ENCODE peak calls at places on chromosomes 11 and 22, in four cellular contexts. K, N, G and A are unnamed samples.
A peak's percentile ranks its signal among the peaks of the same experiment; 100 is the strongest.

GRCh38 chr11:78042858-78043257 is 19.8 kb upstream of the KCTD14 start:
- DNase-seq in G (no peak), N (no peak), K (no peak), A (no peak)

GRCh38 chr22:30573594-30574094 is 821 bp downstream of the GAL3ST1 start:
- DNase-seq in K (no peak), G (no peak), N (no peak), A (no peak)

GRCh38 chr11:66012946-66013761 is 1.3 kb downstream of the CST6 start:
- DNase-seq in K (no peak), G (peak; percentile 41), N (no peak), A (no peak)

GRCh38 chr11:57476883-57477506 is 16.7 kb downstream of the RTN4RL2 start:
- DNase-seq in G (no peak), K (peak; percentile 17), N (no peak), A (no peak)

GRCh38 chr11:67299471-67300191 is 3.7 kb upstream of the SSH3 start:
- DNase-seq in G (no peak), N (no peak), K (no peak), A (no peak)

GRCh38 chr11:126992065-126992803 is 8.3 kb downstream of the KIRREL3 start:
- DNase-seq in K (peak; percentile 98), N (no peak), G (no peak), A (no peak)

GRCh38 chr11:132632641-132633124 is 899.6 kb downstream of the OPCML start:
- DNase-seq in K (peak; percentile 99), G (no peak), N (no peak), A (peak; percentile 28)

GRCh38 chr22:20526628-20527355 is 19.4 kb downstream of the MED15 start:
- DNase-seq in K (peak; percentile 91), N (no peak), G (no peak), A (peak; percentile 55)

GRCh38 chr11:47178305-47178704 is 1.6 kb upstream of the ARFGAP2 start:
- DNase-seq in K (no peak), N (no peak), G (no peak), A (no peak)

GRCh38 chr22:22785316-22786065 is 102.1 kb upstream of the IGLL5 start:
- DNase-seq in N (no peak), K (no peak), G (peak; percentile 44), A (no peak)

GRCh38 chr22:50546326-50547230 is 879 bp downstream of the KLHDC7B start:
- DNase-seq in G (no peak), N (no peak), K (no peak), A (no peak)
- TF ChIP-seq FOS in G (no peak), N (no peak), K (no peak), A (no peak)

GRCh38 chr11:9738126-9738525 is 74.2 kb downstream of the SWAP70 start:
- DNase-seq in K (no peak), G (no peak), N (no peak), A (peak; percentile 36)

GRCh38 chr11:9741260-9741659 is 77.4 kb downstream of the SWAP70 start:
- DNase-seq in N (no peak), G (no peak), K (no peak), A (no peak)

GRCh38 chr11:9740202-9740881 is 76.5 kb downstream of the SWAP70 start:
- DNase-seq in K (no peak), N (no peak), G (no peak), A (no peak)

GRCh38 chr11:9738700-9739099 is 74.8 kb downstream of the SWAP70 start:
- DNase-seq in N (no peak), K (no peak), G (no peak), A (no peak)

DNA sequence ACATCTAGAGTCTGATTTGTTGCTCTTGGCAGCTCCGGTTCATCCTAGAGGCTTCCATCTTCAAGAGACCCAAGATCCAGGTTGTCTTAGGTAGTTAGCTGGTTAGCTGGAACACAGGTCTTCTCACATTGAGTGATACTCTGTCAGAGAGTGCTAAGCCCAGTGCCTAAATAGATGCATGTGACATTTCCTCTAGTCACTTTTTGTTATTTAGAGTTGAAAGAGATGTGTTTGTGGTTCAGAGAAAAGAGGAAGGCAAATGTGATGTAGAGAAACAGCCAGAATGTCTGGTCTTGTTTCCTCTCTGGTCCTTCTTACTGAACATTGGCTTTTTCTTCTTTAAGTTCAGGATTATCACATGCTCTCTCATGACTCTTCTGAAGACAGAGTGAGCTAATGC is 75.2 kb downstream of the SWAP70 start:
- DNase-seq in G (no peak), K (no peak), N (no peak), A (no peak)
- H3K4me1 ChIP-seq in G (no peaks in the 10 kb centered on the region), K (no peaks in the 10 kb centered on the region), N (peaks cover 44% of the 10 kb centered on the region), A (no peaks in the 10 kb centered on the region)

GRCh38 chr11:12008790-12009616 is 577 bp upstream of the DKK3 start:
- DNase-seq in K (peak; percentile 46), N (no peak), G (peak; percentile 72), A (peak; percentile 69)
- H3K27ac ChIP-seq in K (peak overlapping the region; percentile 96), N (no peak overlapping the region), G (no peak overlapping the region), A (peak overlapping the region; percentile 12)

DNA sequence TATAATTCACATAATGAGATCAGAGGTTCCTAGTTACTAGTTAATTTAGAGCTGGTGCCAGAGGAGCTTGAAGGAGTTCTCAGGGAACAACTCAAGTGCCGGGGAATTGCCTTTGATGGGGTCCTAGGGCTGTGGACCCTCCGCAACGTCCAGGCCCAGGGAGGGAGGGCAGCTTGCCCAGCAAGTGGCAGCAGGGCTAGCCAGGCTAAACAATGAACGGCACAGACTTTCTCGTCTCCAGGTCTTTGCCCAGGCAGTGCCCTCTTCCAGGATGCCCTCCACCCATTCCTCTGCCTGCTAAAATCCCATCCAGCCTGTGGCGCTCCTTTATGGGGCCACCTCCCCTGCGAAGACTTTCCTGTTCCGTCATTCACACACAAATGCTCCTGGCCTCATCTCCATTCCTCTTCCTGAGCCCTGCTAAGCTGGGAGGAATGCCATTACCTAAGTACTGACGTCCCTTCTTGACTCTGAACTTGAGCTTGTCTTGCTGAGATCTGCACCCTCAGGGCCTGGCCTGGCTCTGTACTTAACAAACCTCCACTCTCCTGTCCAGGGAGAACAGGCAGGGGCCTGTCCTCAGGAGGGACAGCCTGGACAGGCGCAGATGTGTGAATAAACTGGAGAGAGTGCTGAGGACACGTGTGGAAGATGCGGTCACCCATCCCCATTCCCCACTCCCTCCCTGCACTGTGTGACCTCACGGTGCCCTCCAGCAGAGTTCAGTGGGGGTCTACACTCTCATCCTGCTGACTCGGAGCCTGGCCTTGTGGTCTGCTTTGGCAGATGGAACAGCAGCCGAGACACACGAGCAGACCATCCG is 91.2 kb downstream of the RTL6 start:
- DNase-seq in G (no peak), K (peak; percentile 12), N (no peak), A (no peak)
- TF ChIP-seq FOS in G (no peak), K (no peak), N (no peak), A (no peak)

GRCh38 chr22:36928181-36928580 is 14.8 kb downstream of the CSF2RB start:
- DNase-seq in K (no peak), N (no peak), G (no peak), A (no peak)
- H3K4me1 ChIP-seq in K (no peaks in the 10 kb centered on the region), N (no peaks in the 10 kb centered on the region), G (peaks cover 3% of the 10 kb centered on the region), A (no peaks in the 10 kb centered on the region)